ENCODE peak calls at places on chromosomes 6 and 20, in five cellular contexts. K, M, V, X and N are unnamed samples.

GRCh38 chr6:49713346-49713745 is at the start of gene CRISP2:
- DNase-seq in V (no peak), X (no peak), M (no peak), K (no peak), N (no peak)

GRCh38 chr20:42549496-42549895 is 640.2 kb downstream of the PTPRT start:
- DNase-seq in V (no peak), X (no peak), K (no peak), M (no peak), N (no peak)

GRCh38 chr20:43188234-43188653 is 1.5 kb downstream of the PTPRT start:
- DNase-seq in K (no peak), M (no peak), X (no peak), V (no peak), N (no peak)

GRCh38 chr20:47792021-47792618 is 6.8 kb upstream of the SULF2 start:
- DNase-seq in X (no peak), V (peak), M (peak), K (no peak), N (no peak)

GRCh38 chr20:3472105-3472504 is 1.3 kb downstream of the ATRN start:
- DNase-seq in M (no peak), V (no peak), K (no peak), X (no peak), N (no peak)

GRCh38 chr20:43536817-43537440 is 21.9 kb upstream of the SGK2 start:
- DNase-seq in K (no peak), M (no peak), V (no peak), X (no peak), N (no peak)

GRCh38 chr20:53934421-53935352 is 135.7 kb downstream of the BCAS1 start:
- DNase-seq in K (no peak), X (no peak), M (no peak), V (peak), N (no peak)

GRCh38 chr6:163226181-163226835 is 188.2 kb upstream of the QKI start:
- DNase-seq in M (no peak), X (no peak), K (no peak), V (no peak), N (no peak)

GRCh38 chr6:106609699-106610098 is 19.6 kb downstream of the RTN4IP1 start:
- DNase-seq in M (no peak), V (peak), X (no peak), K (no peak), N (no peak)

GRCh38 chr6:37493047-37493995 is 6.4 kb downstream of the CCDC167 start:
- DNase-seq in V (no peak), K (no peak), M (no peak), X (no peak), N (no peak)

GRCh38 chr6:139402935-139403386 is 28.5 kb upstream of the CITED2 start:
- DNase-seq in X (no peak), M (no peak), K (no peak), V (no peak), N (no peak)

GRCh38 chr20:3828798-3829197 is 8.5 kb downstream of the AP5S1 start:
- DNase-seq in V (no peak), X (no peak), K (no peak), M (no peak), N (no peak)

GRCh38 chr6:117605169-117605826 is 3.0 kb upstream of the GOPC start:
- DNase-seq in M (peak), K (peak), X (peak), V (peak), N (no peak)

GRCh38 chr20:11777861-11778570 is 139.7 kb upstream of the BTBD3 start:
- DNase-seq in K (no peak), X (no peak), M (no peak), V (no peak), N (no peak)

GRCh38 chr6:45115696-45116095 is 212.4 kb upstream of the RUNX2 start:
- DNase-seq in M (no peak), K (no peak), V (peak), X (no peak), N (no peak)

GRCh38 chr6:170148709-170149470 is 142.0 kb downstream of the DLL1 start:
- DNase-seq in X (no peak), K (no peak), M (no peak), V (no peak), N (no peak)

GRCh38 chr6:125273965-125274364 is 27.8 kb downstream of the HDDC2 start:
- DNase-seq in X (no peak), K (no peak), M (no peak), V (peak), N (no peak)

GRCh38 chr6:3068329-3069223 is at the start of gene RIPK1:
- DNase-seq in M (peak), V (peak), K (peak), X (peak), N (peak)
- TF ChIP-seq CTCF in M (peak), V (no peak), K (peak), X (peak), N (peak)

GRCh38 chr6:149646599-149646998 is 1.9 kb downstream of the KATNA1 start:
- DNase-seq in X (no peak), K (no peak), V (no peak), M (no peak), N (no peak)

GRCh38 chr6:149642829-149643580 is 5.5 kb downstream of the KATNA1 start:
- DNase-seq in V (no peak), M (no peak), X (no peak), K (no peak), N (no peak)

GRCh38 chr6:149651056-149651455 is 2.5 kb upstream of the KATNA1 start:
- DNase-seq in M (no peak), V (no peak), X (no peak), K (no peak), N (no peak)

DNA sequence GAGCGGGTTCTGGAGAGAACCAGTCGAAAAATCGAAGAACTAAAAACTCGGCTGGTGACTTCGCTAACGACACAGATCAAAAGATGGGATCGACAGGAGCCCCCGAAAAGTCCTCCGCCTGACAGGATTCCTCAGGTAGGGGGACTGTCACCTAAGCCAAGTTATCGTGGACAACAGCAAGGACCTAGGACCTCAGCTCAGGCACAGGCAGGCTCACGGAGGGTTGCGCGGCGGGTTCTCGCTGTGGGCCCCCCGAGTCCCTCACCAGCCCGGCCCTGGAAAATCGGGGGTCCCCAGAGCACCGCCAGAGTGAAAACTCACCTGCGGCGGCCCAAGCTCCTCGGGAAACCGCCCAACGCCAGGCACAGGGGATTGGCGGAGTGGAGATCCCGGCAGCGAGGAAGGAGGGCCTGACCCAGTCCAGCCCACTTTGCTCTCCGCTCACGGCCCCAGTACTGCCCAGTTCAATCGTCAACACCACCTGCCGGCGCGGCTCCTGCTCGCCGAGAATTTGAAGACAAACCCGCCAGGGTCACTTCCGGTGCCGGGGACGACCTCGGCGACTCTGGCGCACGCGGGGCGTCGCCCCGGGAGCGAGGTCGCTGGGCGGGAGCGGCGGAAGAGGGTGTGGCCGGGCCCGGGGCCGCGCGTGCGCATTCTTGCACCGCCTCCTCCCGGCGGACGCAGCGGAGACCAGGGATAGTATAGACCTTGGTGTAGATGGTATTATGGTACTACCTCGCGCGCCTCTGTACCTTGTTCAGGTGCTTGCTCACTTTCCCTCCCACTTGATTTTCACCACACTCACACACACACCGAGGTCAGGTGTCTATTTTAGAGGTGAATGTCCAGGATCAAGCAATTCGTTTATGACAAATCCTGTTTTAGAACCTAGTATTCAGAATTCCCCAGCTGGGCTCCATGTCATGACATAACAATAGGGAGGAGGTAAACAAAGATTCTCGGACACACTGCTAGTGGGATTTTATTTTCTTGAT is at the start of gene KATNA1:
- DNase-seq in V (peak), K (peak), X (peak), M (peak), N (peak)
- TF ChIP-seq CTCF in V (no peak), K (no peak), X (peak), M (no peak), N (no peak)

GRCh38 chr6:29739882-29740261 is 16.6 kb downstream of the HLA-F start:
- DNase-seq in V (no peak), K (no peak), X (no peak), M (no peak), N (no peak)

GRCh38 chr6:29739136-29739881 is 16.1 kb downstream of the HLA-F start:
- DNase-seq in K (no peak), X (no peak), V (no peak), M (no peak), N (no peak)

GRCh38 chr6:29737707-29738630 is 14.7 kb downstream of the HLA-F start:
- DNase-seq in X (no peak), K (peak), M (peak), V (peak), N (peak)

GRCh38 chr6:29734046-29735018 is 11.1 kb downstream of the HLA-F start:
- DNase-seq in M (no peak), X (no peak), K (no peak), V (no peak), N (no peak)

DNA sequence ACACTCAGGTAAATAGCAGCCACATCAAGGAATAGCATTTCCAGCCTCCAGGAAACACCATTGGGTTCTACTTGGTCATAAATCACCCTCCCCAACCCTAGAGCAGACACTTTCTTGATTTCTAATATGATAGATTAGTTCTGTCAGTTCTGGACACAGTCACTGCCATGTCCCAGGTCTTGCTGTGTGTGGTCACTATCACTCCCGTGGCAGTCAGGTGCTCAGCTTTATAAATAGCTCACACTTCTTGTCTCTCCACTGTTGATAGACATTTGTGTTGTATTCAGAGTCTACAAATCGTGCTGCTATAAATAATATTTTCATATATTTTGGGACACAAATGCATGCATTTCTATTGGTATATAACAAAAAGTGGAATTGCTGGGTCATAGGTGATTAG is 13.3 kb downstream of the HLA-F start:
- DNase-seq in K (no peak), X (no peak), V (no peak), M (no peak), N (no peak)
- TF ChIP-seq CTCF in K (no peak), X (no peak), V (no peak), M (no peak), N (no peak)

GRCh38 chr6:33430991-33431879 is 11.4 kb downstream of the SYNGAP1 start:
- DNase-seq in V (peak), X (peak), M (no peak), K (peak), N (peak)

GRCh38 chr6:33433560-33434191 is 13.8 kb downstream of the SYNGAP1 start:
- DNase-seq in V (no peak), X (no peak), M (no peak), K (no peak), N (no peak)

GRCh38 chr6:33432546-33432945 is 12.7 kb downstream of the SYNGAP1 start:
- DNase-seq in M (no peak), V (no peak), K (no peak), X (no peak), N (no peak)

GRCh38 chr6:33431880-33432541 is 12.1 kb downstream of the SYNGAP1 start:
- DNase-seq in V (no peak), M (no peak), X (no peak), K (no peak), N (no peak)

DNA sequence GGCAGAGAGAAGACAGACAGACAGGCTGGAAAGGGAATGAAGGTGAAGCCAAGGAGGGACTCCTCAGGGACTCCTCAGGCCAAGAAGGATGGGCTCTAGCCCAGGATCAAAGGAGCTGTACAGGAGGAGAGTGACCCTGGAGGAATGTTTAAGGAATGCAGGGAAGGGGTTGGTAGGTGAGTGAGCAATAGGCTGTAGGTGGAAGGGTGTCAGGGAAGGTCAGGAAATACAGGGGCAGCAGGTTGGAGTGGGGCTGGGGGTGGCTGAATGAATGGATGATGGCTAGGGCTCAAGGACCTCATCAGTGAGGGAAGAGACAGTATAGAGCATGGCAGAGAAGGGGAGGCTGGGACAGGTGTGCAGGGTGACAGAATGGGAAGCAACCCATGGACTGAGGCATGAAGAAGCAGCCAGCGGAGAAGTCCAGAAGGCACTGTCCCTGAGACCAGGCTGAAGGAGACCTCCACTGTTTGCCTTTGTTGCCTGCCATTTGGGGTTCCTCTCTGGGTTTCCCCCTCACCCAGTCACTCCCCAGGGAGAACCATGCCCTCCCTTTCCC is 13.2 kb downstream of the SYNGAP1 start:
- DNase-seq in K (no peak), V (no peak), X (no peak), M (no peak), N (no peak)
- TF ChIP-seq CTCF in K (no peak), V (no peak), X (no peak), M (no peak), N (no peak)

DNA sequence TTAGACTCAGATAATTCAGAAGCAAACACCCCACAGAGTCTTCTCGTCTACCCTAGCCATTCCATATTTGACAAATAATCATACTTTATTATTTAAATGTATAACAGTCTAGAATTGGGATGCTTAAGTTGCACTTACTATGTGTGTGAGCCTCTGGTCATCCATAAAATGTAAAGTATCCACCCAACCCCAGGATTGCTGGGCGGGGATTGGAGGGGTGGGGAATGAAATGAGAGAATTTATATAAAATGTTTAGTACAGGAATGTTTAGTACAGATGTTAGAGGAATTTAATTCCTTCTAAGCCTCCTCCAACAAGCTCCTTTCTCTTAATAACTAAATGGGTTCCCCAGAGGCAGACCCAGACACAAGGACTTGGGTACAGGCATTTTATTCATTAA is 16.9 kb downstream of the BNIP5 start:
- DNase-seq in V (no peak), K (no peak), X (no peak), M (no peak), N (no peak)
- TF ChIP-seq CTCF in V (no peak), K (no peak), X (no peak), M (no peak), N (no peak)

GRCh38 chr6:111032493-111033140 is 50.8 kb downstream of the RPF2 start:
- DNase-seq in V (no peak), M (no peak), X (no peak), K (no peak), N (no peak)

GRCh38 chr6:111031151-111031550 is 49.3 kb downstream of the RPF2 start:
- DNase-seq in X (no peak), M (no peak), K (no peak), V (no peak), N (no peak)

GRCh38 chr6:111030008-111031006 is 48.5 kb downstream of the RPF2 start:
- DNase-seq in V (no peak), M (no peak), X (no peak), K (no peak), N (no peak)

GRCh38 chr6:111024661-111025060 is 42.8 kb downstream of the RPF2 start:
- DNase-seq in V (no peak), X (no peak), K (no peak), M (no peak), N (no peak)

GRCh38 chr6:111027219-111027618 is 45.4 kb downstream of the RPF2 start:
- DNase-seq in M (no peak), K (no peak), V (peak), X (no peak), N (no peak)
- TF ChIP-seq CTCF in M (no peak), K (no peak), V (no peak), X (no peak), N (no peak)

GRCh38 chr20:45970646-45971424 is 1.2 kb downstream of the ZNF335 start:
- DNase-seq in V (no peak), M (no peak), K (no peak), X (no peak), N (no peak)

GRCh38 chr20:45969712-45970634 is 2.0 kb downstream of the ZNF335 start:
- DNase-seq in V (peak), X (no peak), M (peak), K (no peak), N (no peak)

GRCh38 chr20:45971425-45971674 is 653 bp downstream of the ZNF335 start:
- DNase-seq in V (no peak), M (no peak), K (no peak), X (no peak), N (no peak)

GRCh38 chr20:45972500-45973183 is 639 bp upstream of the ZNF335 start:
- DNase-seq in V (no peak), X (no peak), K (no peak), M (no peak), N (no peak)

DNA sequence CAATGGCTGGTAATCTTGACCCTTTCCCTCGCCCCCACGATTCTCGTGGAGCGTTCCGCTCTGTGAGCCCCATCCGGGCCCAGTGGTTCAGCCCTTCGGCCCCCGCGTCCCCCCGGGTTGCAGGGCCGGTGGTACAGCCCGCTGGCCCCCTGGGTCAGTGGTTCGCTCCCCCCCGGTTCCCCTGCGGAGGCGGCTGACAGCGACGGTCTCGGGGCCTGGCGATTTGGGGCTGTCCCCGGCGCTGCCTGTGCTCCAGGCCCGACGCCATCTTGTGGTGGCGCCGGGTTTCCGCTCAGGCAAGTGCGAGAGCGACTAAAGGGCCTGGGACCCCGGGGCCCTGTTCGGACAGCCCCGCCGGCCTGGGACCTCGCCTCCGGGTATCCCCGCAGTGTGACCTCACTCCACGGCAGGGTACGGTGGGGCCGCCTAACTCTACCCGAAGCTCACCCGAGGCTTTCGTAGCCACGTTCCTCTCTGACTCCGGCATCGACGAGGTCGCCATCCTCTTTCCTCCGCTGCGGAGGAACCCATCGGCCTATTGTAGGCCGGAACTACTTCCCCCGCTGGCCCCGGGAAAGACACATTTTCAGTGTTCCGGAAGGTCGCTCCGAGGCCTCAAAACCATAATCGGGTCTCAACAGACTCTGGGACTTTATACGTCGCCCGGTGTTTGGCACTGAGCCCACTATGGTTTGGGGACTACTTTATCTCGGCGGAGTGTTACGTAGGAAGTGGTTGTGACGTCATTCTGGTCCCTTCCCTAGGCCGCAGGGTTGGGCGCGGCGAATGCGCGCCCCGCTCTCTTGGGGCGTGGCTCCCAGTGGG is at the start of gene ZNF335:
- DNase-seq in X (peak), V (peak), M (peak), K (peak), N (peak)
- TF ChIP-seq CTCF in X (peak), V (no peak), M (peak), K (no peak), N (no peak)

DNA sequence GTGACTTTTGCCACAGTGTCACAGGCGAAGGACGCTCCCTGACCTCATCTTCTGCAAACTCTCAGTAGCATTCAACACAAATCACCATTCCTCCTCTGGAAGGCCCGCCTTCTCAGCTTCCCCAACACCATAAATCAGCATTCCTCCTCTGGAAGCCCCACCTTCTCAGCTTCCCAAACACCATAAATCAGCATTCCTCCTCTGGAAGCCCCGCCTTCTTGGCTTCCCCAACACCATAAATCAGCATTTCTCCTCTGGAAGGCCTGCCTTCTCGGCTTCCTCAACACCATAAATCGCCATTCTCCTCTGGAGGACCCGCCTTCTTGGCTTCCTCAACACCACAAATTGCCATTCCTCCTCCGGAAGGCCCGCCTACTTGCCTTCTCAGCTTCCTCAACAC is 288.1 kb upstream of the AGPAT4 start:
- DNase-seq in V (no peak), M (no peak), K (no peak), X (no peak), N (no peak)
- TF ChIP-seq CTCF in V (no peak), M (no peak), K (no peak), X (no peak), N (no peak)